ENCODE peak calls at places on chromosomes 7 and 10, in five cellular contexts. N is astrocyte, S is body of pancreas, P is right lobe of liver, V is mammary epithelial cell. I is an unnamed sample.

GRCh38 chr10:59752278-59752940 is 846 bp downstream of the MRLN start:
- DNase-seq in N (no peak), S (no peak), P (no peak), V (no peak), I (no peak)

GRCh38 chr7:44636926-44637325 is 30.5 kb downstream of the OGDH start:
- DNase-seq in N (no peak), S (no peak), P (no peak), V (no peak), I (no peak)

GRCh38 chr7:1498370-1499305 is 5.6 kb downstream of the INTS1 start:
- DNase-seq in N (no peak), S (no peak), P (no peak), V (no peak), I (no peak)

GRCh38 chr10:59896186-59896585 is 10.2 kb downstream of the CCDC6 start:
- DNase-seq in N (no peak), S (no peak), P (peak), V (no peak), I (no peak)

GRCh38 chr7:80146561-80146960 is 11.9 kb downstream of the GNAI1 start:
- DNase-seq in N (no peak), S (no peak), P (no peak), V (no peak), I (no peak)

GRCh38 chr7:117393781-117394180 is 33.5 kb downstream of the ASZ1 start:
- DNase-seq in N (no peak), S (no peak), P (no peak), V (no peak), I (no peak)

GRCh38 chr10:26502988-26503387 is 64.8 kb downstream of the APBB1IP start:
- DNase-seq in N (no peak), S (no peak), P (no peak), V (no peak), I (no peak)

GRCh38 chr10:78992333-78992732 is 76.4 kb upstream of the ZMIZ1 start:
- DNase-seq in N (no peak), S (no peak), P (no peak), V (no peak), I (no peak)

GRCh38 chr10:109593686-109594085 is 329.6 kb downstream of the XPNPEP1 start:
- DNase-seq in N (no peak), S (no peak), P (no peak), V (no peak), I (no peak)

GRCh38 chr7:112411186-112411795 is 39.0 kb upstream of the IFRD1 start:
- DNase-seq in N (peak), S (peak), P (peak), V (peak), I (no peak)

GRCh38 chr10:98170249-98171117 is 36.0 kb downstream of the R3HCC1L start:
- DNase-seq in N (peak), S (peak), P (no peak), V (peak), I (no peak)

GRCh38 chr10:75922435-75922834 is 491.0 kb downstream of the LRMDA start:
- DNase-seq in N (no peak), S (no peak), P (no peak), V (peak), I (no peak)

GRCh38 chr7:150668472-150668911 is 17.0 kb upstream of the GIMAP2 start:
- DNase-seq in N (no peak), S (no peak), P (no peak), V (no peak), I (peak)

GRCh38 chr10:48580236-48580635 is 24.6 kb downstream of the ARHGAP22 start:
- DNase-seq in N (no peak), S (no peak), P (no peak), V (no peak), I (no peak)

GRCh38 chr10:129760003-129760315 is 204.1 kb downstream of the EBF3 start:
- DNase-seq in N (no peak), S (peak), P (peak), V (no peak), I (no peak)

GRCh38 chr7:28573059-28573553 is 160.8 kb downstream of the CREB5 start:
- DNase-seq in N (peak), S (peak), P (no peak), V (peak), I (no peak)

GRCh38 chr10:15144788-15145187 is 23.7 kb downstream of the NMT2 start:
- DNase-seq in N (peak), S (no peak), P (no peak), V (peak), I (no peak)

GRCh38 chr7:1716263-1717094 is 46.4 kb downstream of the ELFN1 start:
- DNase-seq in N (peak), S (no peak), P (no peak), V (peak), I (no peak)

GRCh38 chr7:142459557-142459963 is 201.7 kb upstream of the PRSS58 start:
- DNase-seq in N (peak), S (peak), P (no peak), V (peak), I (no peak)

GRCh38 chr7:151726875-151727578 is 149.9 kb downstream of the PRKAG2 start:
- DNase-seq in N (no peak), S (no peak), P (no peak), V (no peak), I (no peak)
- H3K27ac ChIP-seq in N (peak), S (no peak), P (peak), V (peak), I (no peak)

GRCh38 chr10:61409132-61409531 is 44.0 kb downstream of the TMEM26 start:
- DNase-seq in N (no peak), S (no peak), P (no peak), V (no peak), I (no peak)
- H3K27ac ChIP-seq in N (no peak), S (no peak), P (no peak), V (no peak), I (no peak)

GRCh38 chr10:89347706-89348457 is 20.1 kb downstream of the IFIT3 start:
- DNase-seq in N (no peak), S (no peak), P (no peak), V (no peak), I (no peak)

GRCh38 chr10:89346264-89346971 is 18.6 kb downstream of the IFIT3 start:
- DNase-seq in N (no peak), S (no peak), P (no peak), V (peak), I (no peak)

GRCh38 chr10:89352039-89352597 is 24.3 kb downstream of the IFIT3 start:
- DNase-seq in N (peak), S (peak), P (peak), V (peak), I (no peak)

GRCh38 chr10:89351402-89352038 is 23.7 kb downstream of the IFIT3 start:
- DNase-seq in N (peak), S (no peak), P (no peak), V (no peak), I (no peak)

GRCh38 chr10:89348458-89348857 is 20.7 kb downstream of the IFIT3 start:
- DNase-seq in N (no peak), S (no peak), P (no peak), V (no peak), I (no peak)
- H3K27ac ChIP-seq in N (no peak), S (no peak), P (peak), V (no peak), I (no peak)

GRCh38 chr10:113138937-113139585 is 189.0 kb downstream of the TCF7L2 start:
- DNase-seq in N (no peak), S (no peak), P (no peak), V (no peak), I (no peak)

GRCh38 chr10:113139695-113140094 is 189.6 kb downstream of the TCF7L2 start:
- DNase-seq in N (peak), S (no peak), P (no peak), V (no peak), I (no peak)

GRCh38 chr10:113140612-113141011 is 190.6 kb downstream of the TCF7L2 start:
- DNase-seq in N (no peak), S (no peak), P (no peak), V (no peak), I (no peak)

DNA sequence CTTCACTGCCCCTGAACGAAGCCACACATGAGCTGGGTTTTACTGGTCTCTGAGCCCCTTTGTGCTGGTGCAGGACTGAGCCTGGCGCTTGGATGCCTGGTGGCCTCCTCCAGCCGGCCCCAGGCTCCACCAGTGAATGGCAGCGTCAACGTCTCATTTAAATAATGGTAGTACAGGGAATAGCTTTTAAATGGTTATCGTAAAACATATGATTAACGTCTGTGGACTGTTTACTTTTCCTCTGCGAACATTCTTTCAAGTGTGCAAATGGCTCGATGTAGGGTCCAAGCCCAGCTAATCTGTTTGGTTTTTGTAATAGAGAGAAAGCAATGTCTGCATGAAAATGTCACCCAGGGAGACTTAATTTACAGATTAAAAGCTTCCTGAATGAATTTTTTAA is 192.6 kb downstream of the TCF7L2 start:
- DNase-seq in N (no peak), S (no peak), P (no peak), V (no peak), I (no peak)
- H3K27ac ChIP-seq in N (no peak), S (no peak), P (no peak), V (no peak), I (no peak)